ENCODE peak calls at places on chromosomes 5 and 9, in four cellular contexts. Y is cardiac muscle cell, F is MM.1S, N is A549. Q is an unnamed sample.

GRCh38 chr9:91060520-91061343 is 259.1 kb downstream of the SYK start:
- DNase-seq in N (peak; percentile 80), Y (peak; percentile 97), F (no peak), Q (no peak)

GRCh38 chr9:135687216-135687615 is 12.1 kb downstream of the SOHLH1 start:
- DNase-seq in N (no peak), F (no peak), Y (no peak), Q (no peak)

GRCh38 chr9:123678038-123678877 is 251.7 kb downstream of the DENND1A start:
- DNase-seq in F (no peak), N (no peak), Y (peak; percentile 14), Q (no peak)

GRCh38 chr5:143841446-143841845 is 29.5 kb downstream of the HMHB1 start:
- DNase-seq in N (no peak), F (no peak), Y (no peak), Q (no peak)

GRCh38 chr9:73643379-73644013 is 491.8 kb downstream of the ANXA1 start:
- DNase-seq in F (no peak), N (peak; percentile 16), Y (peak; percentile 21), Q (no peak)

GRCh38 chr5:106089073-106089472 is 1581.7 kb downstream of the EFNA5 start:
- DNase-seq in Y (no peak), N (no peak), F (no peak), Q (no peak)

GRCh38 chr5:171938358-171938757 is 68.1 kb downstream of the FBXW11 start:
- DNase-seq in N (no peak), Y (no peak), F (no peak), Q (no peak)

GRCh38 chr9:115341401-115341800 is 223.4 kb upstream of the TNC start:
- DNase-seq in N (no peak), Y (no peak), F (no peak), Q (no peak)

GRCh38 chr9:32928145-32928763 is 73.2 kb downstream of the APTX start:
- DNase-seq in N (no peak), Y (peak; percentile 72), F (no peak), Q (no peak)

GRCh38 chr9:86093788-86094555 is 5.4 kb downstream of the GOLM1 start:
- DNase-seq in N (peak; percentile 86), Y (peak; percentile 55), F (no peak), Q (no peak)

GRCh38 chr9:94912700-94913249 is 186.3 kb downstream of the AOPEP start:
- DNase-seq in N (peak; percentile 73), Y (peak; percentile 77), F (no peak), Q (no peak)

GRCh38 chr5:160090059-160090458 is 29.2 kb downstream of the PWWP2A start:
- DNase-seq in Y (no peak), N (no peak), F (no peak), Q (no peak)

GRCh38 chr5:114118511-114118910 is 243.4 kb upstream of the KCNN2 start:
- DNase-seq in N (no peak), Y (no peak), F (no peak), Q (no peak)

GRCh38 chr9:89005323-89005722 is 14.1 kb downstream of the S1PR3 start:
- DNase-seq in Y (no peak), F (no peak), N (no peak), Q (no peak)

GRCh38 chr9:109072810-109073435 is 46.8 kb downstream of the TMEM245 start:
- DNase-seq in Y (no peak), F (no peak), N (no peak), Q (no peak)

GRCh38 chr5:58620336-58620735 is 37.5 kb downstream of the RAB3C start:
- DNase-seq in N (no peak), F (no peak), Y (no peak), Q (no peak)

GRCh38 chr9:134886413-134886913 is 5.9 kb downstream of the FCN2 start:
- DNase-seq in F (no peak), Y (no peak), N (no peak), Q (no peak)

GRCh38 chr9:83039303-83039702 is 23.6 kb downstream of the RASEF start:
- DNase-seq in N (no peak), Y (no peak), F (no peak), Q (no peak)

GRCh38 chr5:54959673-54960418 is 25.5 kb downstream of the ESM1 start:
- DNase-seq in Y (peak; percentile 19), N (no peak), F (no peak), Q (peak; percentile 20)

GRCh38 chr5:38848637-38849036 is 2.8 kb downstream of the OSMR start:
- DNase-seq in N (no peak), F (no peak), Y (no peak), Q (no peak)

GRCh38 chr5:38843665-38844064 is 2.1 kb upstream of the OSMR start:
- DNase-seq in Y (no peak), N (no peak), F (no peak), Q (no peak)

GRCh38 chr5:38847549-38848341 is 1.9 kb downstream of the OSMR start:
- DNase-seq in Y (no peak), N (peak; percentile 45), F (no peak), Q (no peak)

GRCh38 chr5:38845555-38846378 is at the start of gene OSMR:
- DNase-seq in F (no peak), Y (peak; percentile 100), N (peak; percentile 95), Q (no peak)

DNA sequence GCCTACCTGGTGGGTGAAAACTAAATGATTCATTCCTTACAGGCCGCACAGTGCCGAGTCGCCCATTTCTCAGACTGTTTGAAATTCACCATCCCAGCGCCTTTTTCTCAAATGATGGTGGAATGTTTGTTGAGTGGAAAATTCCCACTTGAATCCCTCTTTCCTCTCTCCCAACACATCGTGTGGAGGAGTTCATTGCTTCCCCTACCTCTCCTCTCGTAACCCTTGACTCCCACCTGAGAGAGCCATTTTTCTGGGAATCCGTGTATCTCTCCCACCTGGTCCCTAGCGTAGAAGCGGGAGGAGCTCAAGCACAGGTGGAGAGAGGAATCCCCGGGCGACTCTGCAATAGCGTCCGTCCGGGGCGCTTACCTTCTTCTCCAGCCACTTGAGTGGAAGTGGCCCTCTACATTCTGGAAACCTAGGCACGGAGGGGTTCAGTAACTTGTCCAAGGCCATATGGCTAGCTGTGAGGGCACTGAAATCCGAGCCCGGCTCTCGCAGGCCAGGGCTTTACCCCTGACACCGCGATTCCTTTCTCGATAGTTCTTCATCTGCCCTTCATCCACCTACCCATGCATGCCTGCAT is 661 bp downstream of the OSMR start:
- DNase-seq in F (no peak), Y (no peak), N (peak; percentile 36), Q (no peak)
- H3K4me3 ChIP-seq in F (no peak overlapping the region), Y (peak overlapping the region; percentile 30), N (peak overlapping the region; percentile 94), Q (peak overlapping the region; percentile 68)

GRCh38 chr9:111963995-111964394 is 67.4 kb downstream of the UGCG start:
- DNase-seq in Y (no peak), N (no peak), F (no peak), Q (no peak)
- H3K4me1 ChIP-seq in Y (peaks cover 8% of the 10 kb centered on the region), N (peaks cover 69% of the 10 kb centered on the region), F (no peaks in the 10 kb centered on the region), Q (no peaks in the 10 kb centered on the region)

GRCh38 chr9:127527560-127528268 is 76.4 kb downstream of the LRSAM1 start:
- DNase-seq in F (no peak), N (no peak), Y (no peak), Q (no peak)

GRCh38 chr9:127530206-127530941 is 79.1 kb downstream of the LRSAM1 start:
- DNase-seq in Y (no peak), N (no peak), F (no peak), Q (no peak)

GRCh38 chr9:127529671-127530070 is 78.4 kb downstream of the LRSAM1 start:
- DNase-seq in N (no peak), Y (no peak), F (no peak), Q (no peak)

GRCh38 chr9:127526655-127527559 is 75.6 kb downstream of the LRSAM1 start:
- DNase-seq in F (no peak), N (no peak), Y (no peak), Q (no peak)

DNA sequence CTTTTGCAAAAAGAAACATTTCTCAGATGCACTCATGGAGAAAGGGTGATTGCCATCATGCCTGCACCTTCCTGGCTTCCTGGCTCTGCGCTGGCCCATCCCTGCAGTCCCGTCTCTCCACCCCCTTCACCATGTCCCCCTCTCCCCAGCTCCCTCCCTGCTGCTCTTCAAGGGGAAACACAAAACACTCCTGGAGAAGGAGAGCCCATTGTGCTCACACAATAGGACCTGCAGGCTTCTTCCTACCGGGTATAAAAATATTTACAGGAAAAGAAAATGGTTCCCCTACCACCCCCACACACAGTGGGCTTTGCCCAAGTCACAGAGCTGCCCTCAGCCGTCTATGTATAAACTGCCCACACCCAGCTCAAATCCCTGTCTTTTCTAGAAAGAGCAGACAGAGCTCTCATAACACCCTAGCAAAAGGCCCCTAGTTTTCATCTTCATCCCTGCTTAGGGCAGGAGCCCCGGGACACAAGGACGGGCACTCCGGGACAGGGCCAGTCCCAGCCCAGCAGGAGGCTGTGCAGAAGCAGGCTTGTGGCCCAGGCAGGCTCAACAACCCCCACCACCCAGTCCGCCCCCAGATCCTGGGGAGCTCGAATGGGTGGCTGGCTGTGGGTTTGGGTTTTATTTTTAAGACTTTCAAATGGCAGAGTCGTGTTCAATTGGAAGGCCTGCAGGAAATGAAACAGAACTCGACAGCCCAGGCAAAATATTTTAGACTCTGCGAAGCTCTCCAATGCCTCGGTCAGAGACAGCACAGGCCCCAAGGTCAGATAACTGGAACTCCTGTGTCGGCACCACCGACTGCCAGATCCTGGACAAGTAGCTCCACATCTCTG is 77.3 kb downstream of the LRSAM1 start:
- DNase-seq in N (no peak), Y (no peak), F (no peak), Q (no peak)
- H3K27ac ChIP-seq in N (no peak overlapping the region), Y (peak overlapping the region; percentile 81), F (no peak overlapping the region), Q (no peak overlapping the region)

DNA sequence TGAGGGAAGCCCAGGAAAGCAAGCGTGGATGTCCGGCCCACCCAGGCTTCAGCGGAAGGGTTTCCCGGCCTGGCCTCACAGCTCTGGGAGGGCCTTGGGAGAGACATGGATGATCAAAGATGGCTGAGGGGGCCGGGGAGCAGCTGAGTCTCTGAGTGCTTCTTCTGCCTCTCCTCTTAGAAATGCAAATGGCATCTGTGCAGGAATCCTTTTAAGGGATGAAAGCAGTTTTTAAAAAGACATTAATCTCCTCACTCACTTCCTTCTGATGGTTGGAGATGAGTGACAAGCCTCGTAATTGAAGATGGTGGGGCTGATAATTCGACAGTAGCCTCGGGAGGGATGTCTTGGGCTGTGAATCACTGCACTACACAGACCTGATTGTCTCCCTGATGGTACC is 24.3 kb upstream of the PITX1 start:
- DNase-seq in N (no peak), F (no peak), Y (no peak), Q (no peak)
- H3K4me3 ChIP-seq in N (no peak overlapping the region), F (no peak overlapping the region), Y (no peak overlapping the region), Q (no peak overlapping the region)

GRCh38 chr5:179805070-179805528 is 1.6 kb downstream of the MGAT4B start:
- DNase-seq in F (no peak), N (no peak), Y (no peak), Q (no peak)
- H3K4me1 ChIP-seq in F (peaks cover 11% of the 10 kb centered on the region), N (peaks cover 44% of the 10 kb centered on the region), Y (peaks cover 22% of the 10 kb centered on the region), Q (peaks cover 15% of the 10 kb centered on the region)

GRCh38 chr5:173410459-173411233 is 82.4 kb upstream of the STC2 start:
- DNase-seq in F (no peak), N (no peak), Y (no peak), Q (no peak)

GRCh38 chr5:173408946-173409345 is 80.7 kb upstream of the STC2 start:
- DNase-seq in F (no peak), N (no peak), Y (no peak), Q (no peak)

GRCh38 chr5:173412151-173412550 is 83.9 kb upstream of the STC2 start:
- DNase-seq in N (no peak), F (no peak), Y (no peak), Q (no peak)

GRCh38 chr5:173412566-173412965 is 84.4 kb upstream of the STC2 start:
- DNase-seq in F (no peak), Y (peak; percentile 17), N (no peak), Q (no peak)

GRCh38 chr5:173413476-173413982 is 85.3 kb upstream of the STC2 start:
- DNase-seq in N (no peak), F (no peak), Y (no peak), Q (no peak)
- H3K27ac ChIP-seq in N (no peak overlapping the region), F (no peak overlapping the region), Y (no peak overlapping the region), Q (no peak overlapping the region)